ENCODE peak calls at places on chromosomes 11 and 22, in eight cellular contexts. One of them, this sample, is unnamed.

GRCh38 chr11:2576536-2576935 is 123.3 kb downstream of the KCNQ1OT1 start:
- DNase-seq in sigmoid colon: peak; percentile 53
- DNase-seq in Peyer's patch: peak; percentile 27
- DNase-seq in endodermal cell: peak; percentile 48
- DNase-seq in DND-41: no peak
- DNase-seq in AG09309: no peak
- DNase-seq in body of pancreas: peak; percentile 1
- DNase-seq in left ventricle myocardium inferior: no peak
- DNase-seq in this sample: peak; percentile 20

GRCh38 chr11:1272531-1272930 is 36.9 kb downstream of the TOLLIP start:
- DNase-seq in endodermal cell: no peak
- DNase-seq in AG09309: no peak
- DNase-seq in body of pancreas: no peak
- DNase-seq in Peyer's patch: no peak
- DNase-seq in DND-41: no peak
- DNase-seq in sigmoid colon: no peak
- DNase-seq in left ventricle myocardium inferior: no peak
- DNase-seq in this sample: no peak

GRCh38 chr11:86291466-86292262 is 10.4 kb upstream of the HIKESHI start:
- DNase-seq in endodermal cell: peak; percentile 83
- DNase-seq in sigmoid colon: no peak
- DNase-seq in DND-41: peak; percentile 60
- DNase-seq in left ventricle myocardium inferior: no peak
- DNase-seq in body of pancreas: peak; percentile 77
- DNase-seq in Peyer's patch: peak; percentile 67
- DNase-seq in AG09309: peak; percentile 13
- DNase-seq in this sample: no peak

GRCh38 chr11:26947904-26948639 is 45.8 kb upstream of the FIBIN start:
- DNase-seq in sigmoid colon: no peak
- DNase-seq in endodermal cell: no peak
- DNase-seq in DND-41: no peak
- DNase-seq in left ventricle myocardium inferior: no peak
- DNase-seq in Peyer's patch: no peak
- DNase-seq in body of pancreas: no peak
- DNase-seq in AG09309: peak; percentile 71
- DNase-seq in this sample: no peak

GRCh38 chr22:37619991-37620390 is 11.4 kb downstream of the GGA1 start:
- DNase-seq in DND-41: no peak
- DNase-seq in body of pancreas: no peak
- DNase-seq in AG09309: no peak
- DNase-seq in Peyer's patch: no peak
- DNase-seq in sigmoid colon: peak; percentile 64
- DNase-seq in left ventricle myocardium inferior: no peak
- DNase-seq in endodermal cell: no peak
- DNase-seq in this sample: no peak

GRCh38 chr11:4672470-4672869 is 25.2 kb downstream of the OR51E2 start:
- DNase-seq in left ventricle myocardium inferior: no peak
- DNase-seq in DND-41: no peak
- DNase-seq in Peyer's patch: no peak
- DNase-seq in AG09309: no peak
- DNase-seq in sigmoid colon: no peak
- DNase-seq in body of pancreas: no peak
- DNase-seq in endodermal cell: no peak
- DNase-seq in this sample: no peak

GRCh38 chr11:46649180-46649738 is 31.9 kb downstream of the ATG13 start:
- DNase-seq in left ventricle myocardium inferior: peak; percentile 44
- DNase-seq in sigmoid colon: peak; percentile 88
- DNase-seq in DND-41: no peak
- DNase-seq in body of pancreas: peak; percentile 30
- DNase-seq in endodermal cell: no peak
- DNase-seq in AG09309: peak; percentile 85
- DNase-seq in Peyer's patch: peak; percentile 51
- DNase-seq in this sample: no peak

GRCh38 chr11:61975638-61976419 is 8.4 kb upstream of the FTH1 start:
- DNase-seq in endodermal cell: no peak
- DNase-seq in Peyer's patch: peak; percentile 46
- DNase-seq in left ventricle myocardium inferior: no peak
- DNase-seq in sigmoid colon: peak; percentile 52
- DNase-seq in AG09309: no peak
- DNase-seq in DND-41: no peak
- DNase-seq in body of pancreas: peak; percentile 61
- DNase-seq in this sample: no peak

GRCh38 chr11:66362481-66363147 is 8.9 kb downstream of the SLC29A2 start:
- DNase-seq in DND-41: no peak
- DNase-seq in endodermal cell: no peak
- DNase-seq in AG09309: no peak
- DNase-seq in sigmoid colon: no peak
- DNase-seq in Peyer's patch: no peak
- DNase-seq in left ventricle myocardium inferior: no peak
- DNase-seq in body of pancreas: no peak
- DNase-seq in this sample: no peak

GRCh38 chr11:42232655-42233054 is 773.2 kb upstream of the LRRC4C start:
- DNase-seq in body of pancreas: no peak
- DNase-seq in Peyer's patch: no peak
- DNase-seq in DND-41: no peak
- DNase-seq in AG09309: no peak
- DNase-seq in left ventricle myocardium inferior: no peak
- DNase-seq in endodermal cell: no peak
- DNase-seq in sigmoid colon: no peak
- DNase-seq in this sample: no peak

GRCh38 chr11:42237701-42238235 is 778.3 kb upstream of the LRRC4C start:
- DNase-seq in body of pancreas: no peak
- DNase-seq in sigmoid colon: no peak
- DNase-seq in left ventricle myocardium inferior: no peak
- DNase-seq in Peyer's patch: no peak
- DNase-seq in endodermal cell: no peak
- DNase-seq in DND-41: no peak
- DNase-seq in AG09309: no peak
- DNase-seq in this sample: no peak

GRCh38 chr11:42239102-42239501 is 779.6 kb upstream of the LRRC4C start:
- DNase-seq in AG09309: peak; percentile 17
- DNase-seq in DND-41: no peak
- DNase-seq in endodermal cell: no peak
- DNase-seq in Peyer's patch: no peak
- DNase-seq in left ventricle myocardium inferior: no peak
- DNase-seq in sigmoid colon: peak; percentile 68
- DNase-seq in body of pancreas: no peak
- DNase-seq in this sample: no peak

GRCh38 chr11:42234381-42235035 is 775.1 kb upstream of the LRRC4C start:
- DNase-seq in endodermal cell: no peak
- DNase-seq in left ventricle myocardium inferior: no peak
- DNase-seq in AG09309: no peak
- DNase-seq in DND-41: no peak
- DNase-seq in Peyer's patch: no peak
- DNase-seq in body of pancreas: no peak
- DNase-seq in sigmoid colon: no peak
- DNase-seq in this sample: no peak
- TF ChIP-seq CTCF in endodermal cell: no peak
- TF ChIP-seq CTCF in left ventricle myocardium inferior: no peak
- TF ChIP-seq CTCF in AG09309: no peak
- TF ChIP-seq CTCF in DND-41: no peak
- TF ChIP-seq CTCF in Peyer's patch: no peak
- TF ChIP-seq CTCF in body of pancreas: no peak
- TF ChIP-seq CTCF in sigmoid colon: no peak
- TF ChIP-seq CTCF in this sample: no peak

DNA sequence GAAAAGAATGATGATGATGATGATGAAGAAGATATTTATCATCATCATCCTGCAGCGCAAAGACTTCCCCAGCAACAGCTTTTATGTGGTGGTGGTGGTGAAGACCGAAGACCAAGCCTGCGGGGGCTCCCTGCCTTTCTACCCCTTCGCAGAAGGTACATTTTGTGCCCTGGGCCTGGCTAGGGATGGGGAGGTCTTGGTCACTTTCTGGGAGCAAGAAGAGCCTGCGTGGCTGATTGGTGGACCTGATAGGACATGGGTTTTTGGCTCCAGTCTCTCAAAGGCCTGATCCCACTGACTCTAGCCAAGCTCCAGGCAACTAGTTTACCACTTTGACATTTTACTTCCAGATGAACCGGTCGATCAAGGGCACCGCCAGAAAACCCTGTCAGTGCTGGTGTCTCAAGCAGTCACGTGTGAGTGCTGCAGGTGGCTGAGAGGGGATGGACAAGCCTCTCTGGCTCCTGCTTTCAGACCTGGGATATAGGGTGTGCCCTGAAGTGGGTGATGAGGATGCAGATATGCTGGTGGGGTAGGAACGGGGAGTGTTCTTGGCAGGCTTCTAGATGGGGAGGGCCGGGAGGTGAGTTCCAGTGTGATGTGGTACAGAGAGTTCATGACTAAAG is 5.3 kb downstream of the SIDT2 start:
- DNase-seq in body of pancreas: peak; percentile 55
- DNase-seq in sigmoid colon: peak; percentile 47
- DNase-seq in Peyer's patch: peak; percentile 48
- DNase-seq in AG09309: no peak
- DNase-seq in endodermal cell: peak; percentile 38
- DNase-seq in left ventricle myocardium inferior: no peak
- DNase-seq in DND-41: no peak
- DNase-seq in this sample: peak; percentile 70
- TF ChIP-seq CTCF in body of pancreas: no peak
- TF ChIP-seq CTCF in sigmoid colon: no peak
- TF ChIP-seq CTCF in Peyer's patch: no peak
- TF ChIP-seq CTCF in AG09309: no peak
- TF ChIP-seq CTCF in endodermal cell: no peak
- TF ChIP-seq CTCF in left ventricle myocardium inferior: no peak
- TF ChIP-seq CTCF in DND-41: no peak
- TF ChIP-seq CTCF in this sample: no peak

GRCh38 chr11:134003792-134004405 is 47.1 kb upstream of the IGSF9B start:
- DNase-seq in endodermal cell: no peak
- DNase-seq in DND-41: no peak
- DNase-seq in body of pancreas: no peak
- DNase-seq in AG09309: no peak
- DNase-seq in Peyer's patch: no peak
- DNase-seq in left ventricle myocardium inferior: no peak
- DNase-seq in sigmoid colon: no peak
- DNase-seq in this sample: no peak

GRCh38 chr11:134001101-134001500 is 44.3 kb upstream of the IGSF9B start:
- DNase-seq in body of pancreas: no peak
- DNase-seq in DND-41: no peak
- DNase-seq in endodermal cell: no peak
- DNase-seq in left ventricle myocardium inferior: no peak
- DNase-seq in sigmoid colon: no peak
- DNase-seq in AG09309: no peak
- DNase-seq in Peyer's patch: no peak
- DNase-seq in this sample: no peak

GRCh38 chr11:134001596-134001995 is 44.8 kb upstream of the IGSF9B start:
- DNase-seq in body of pancreas: no peak
- DNase-seq in Peyer's patch: no peak
- DNase-seq in sigmoid colon: no peak
- DNase-seq in DND-41: no peak
- DNase-seq in AG09309: no peak
- DNase-seq in left ventricle myocardium inferior: no peak
- DNase-seq in endodermal cell: no peak
- DNase-seq in this sample: no peak

GRCh38 chr11:134008593-134008992 is 51.8 kb upstream of the IGSF9B start:
- DNase-seq in body of pancreas: no peak
- DNase-seq in AG09309: no peak
- DNase-seq in Peyer's patch: no peak
- DNase-seq in left ventricle myocardium inferior: no peak
- DNase-seq in endodermal cell: peak; percentile 80
- DNase-seq in DND-41: no peak
- DNase-seq in sigmoid colon: no peak
- DNase-seq in this sample: no peak

DNA sequence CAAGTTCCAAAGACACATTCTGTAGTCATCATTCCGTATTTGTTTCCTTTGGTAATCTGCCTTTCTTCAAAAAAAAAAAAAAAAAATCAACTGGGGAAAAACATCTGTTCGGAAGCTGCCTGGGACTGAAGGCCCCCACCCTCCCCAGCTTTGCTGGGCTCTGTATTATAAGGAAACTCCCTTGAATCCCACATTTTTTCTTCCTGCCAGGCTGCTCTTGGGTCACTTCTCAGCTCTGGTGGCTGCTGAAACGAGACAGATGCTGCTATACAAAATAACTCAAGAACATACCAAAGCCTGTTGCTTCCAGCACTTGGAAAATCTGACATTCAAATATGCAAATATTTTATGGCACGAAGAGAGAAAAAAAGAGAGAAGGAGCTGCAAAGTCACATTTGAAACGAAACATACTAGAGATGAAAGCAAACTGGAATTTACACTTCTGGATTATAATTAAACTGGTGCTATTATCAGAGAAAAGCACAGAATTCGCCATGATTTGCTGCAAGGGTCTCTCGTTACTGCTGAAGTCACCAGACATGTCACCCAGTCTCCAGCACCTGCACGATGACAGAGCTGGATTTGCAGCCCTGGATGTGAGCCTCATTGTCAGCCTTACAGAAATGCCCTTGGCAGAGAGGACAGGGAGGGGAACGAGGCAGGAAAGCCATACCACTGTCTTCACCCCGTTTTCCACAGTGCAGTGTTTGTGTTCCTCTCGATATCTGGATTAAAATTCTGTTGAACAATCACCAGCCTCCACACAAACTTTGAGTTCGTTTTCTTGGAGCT is 47.8 kb upstream of the IGSF9B start:
- DNase-seq in AG09309: no peak
- DNase-seq in Peyer's patch: no peak
- DNase-seq in sigmoid colon: no peak
- DNase-seq in left ventricle myocardium inferior: no peak
- DNase-seq in endodermal cell: no peak
- DNase-seq in DND-41: no peak
- DNase-seq in body of pancreas: no peak
- DNase-seq in this sample: no peak
- TF ChIP-seq CTCF in AG09309: no peak
- TF ChIP-seq CTCF in Peyer's patch: no peak
- TF ChIP-seq CTCF in sigmoid colon: no peak
- TF ChIP-seq CTCF in left ventricle myocardium inferior: no peak
- TF ChIP-seq CTCF in endodermal cell: no peak
- TF ChIP-seq CTCF in DND-41: no peak
- TF ChIP-seq CTCF in body of pancreas: no peak
- TF ChIP-seq CTCF in this sample: no peak

GRCh38 chr22:21856868-21857267 is 10.6 kb downstream of the MAPK1 start:
- DNase-seq in endodermal cell: no peak
- DNase-seq in body of pancreas: peak; percentile 12
- DNase-seq in DND-41: no peak
- DNase-seq in Peyer's patch: no peak
- DNase-seq in sigmoid colon: no peak
- DNase-seq in AG09309: no peak
- DNase-seq in left ventricle myocardium inferior: no peak
- DNase-seq in this sample: no peak
- TF ChIP-seq CTCF in endodermal cell: no peak
- TF ChIP-seq CTCF in body of pancreas: no peak
- TF ChIP-seq CTCF in DND-41: no peak
- TF ChIP-seq CTCF in Peyer's patch: no peak
- TF ChIP-seq CTCF in sigmoid colon: no peak
- TF ChIP-seq CTCF in AG09309: no peak
- TF ChIP-seq CTCF in left ventricle myocardium inferior: no peak
- TF ChIP-seq CTCF in this sample: no peak

GRCh38 chr11:134270250-134270714 is 5.9 kb upstream of the GLB1L3 start:
- DNase-seq in body of pancreas: no peak
- DNase-seq in sigmoid colon: no peak
- DNase-seq in AG09309: no peak
- DNase-seq in DND-41: peak; percentile 82
- DNase-seq in endodermal cell: peak; percentile 55
- DNase-seq in left ventricle myocardium inferior: no peak
- DNase-seq in Peyer's patch: peak; percentile 22
- DNase-seq in this sample: no peak
- TF ChIP-seq CTCF in body of pancreas: no peak
- TF ChIP-seq CTCF in sigmoid colon: no peak
- TF ChIP-seq CTCF in AG09309: peak; percentile 33
- TF ChIP-seq CTCF in DND-41: peak; percentile 84
- TF ChIP-seq CTCF in endodermal cell: peak; percentile 74
- TF ChIP-seq CTCF in left ventricle myocardium inferior: no peak
- TF ChIP-seq CTCF in Peyer's patch: no peak
- TF ChIP-seq CTCF in this sample: no peak

GRCh38 chr11:79160786-79161403 is 279.9 kb downstream of the TENM4 start:
- DNase-seq in body of pancreas: no peak
- DNase-seq in endodermal cell: peak; percentile 59
- DNase-seq in DND-41: no peak
- DNase-seq in Peyer's patch: no peak
- DNase-seq in AG09309: no peak
- DNase-seq in sigmoid colon: no peak
- DNase-seq in left ventricle myocardium inferior: no peak
- DNase-seq in this sample: no peak
- TF ChIP-seq CTCF in body of pancreas: peak; percentile 16
- TF ChIP-seq CTCF in endodermal cell: peak; percentile 75
- TF ChIP-seq CTCF in DND-41: peak; percentile 38
- TF ChIP-seq CTCF in Peyer's patch: no peak
- TF ChIP-seq CTCF in AG09309: no peak
- TF ChIP-seq CTCF in sigmoid colon: no peak
- TF ChIP-seq CTCF in left ventricle myocardium inferior: peak; percentile 34
- TF ChIP-seq CTCF in this sample: peak; percentile 18